ENCODE peak calls at places on chromosomes 11 and 22, in five cellular contexts. L, T, O, G and C are unnamed samples.

GRCh38 chr11:128157423-128158298 is 429.7 kb downstream of the ETS1 start:
- DNase-seq in L (no peak), T (peak; percentile 20), O (peak; percentile 80), G (no peak), C (peak; percentile 22)

GRCh38 chr22:38262051-38262795 is 10.6 kb downstream of the TMEM184B start:
- DNase-seq in L (peak; percentile 52), T (no peak), O (peak; percentile 64), G (peak; percentile 41), C (no peak)

GRCh38 chr11:17256512-17256911 is 20.0 kb upstream of the NUCB2 start:
- DNase-seq in L (no peak), T (no peak), O (no peak), G (no peak), C (no peak)

GRCh38 chr11:38718659-38719058 is 2120.6 kb upstream of the RAG2 start:
- DNase-seq in L (no peak), T (no peak), O (no peak), G (no peak), C (no peak)

GRCh38 chr22:40620464-40621046 is 16.0 kb downstream of the MRTFA start:
- DNase-seq in L (no peak), T (peak; percentile 32), O (no peak), G (no peak), C (no peak)

GRCh38 chr22:48929276-48929790 is 898.3 kb downstream of the BRD1 start:
- DNase-seq in L (no peak), T (no peak), O (no peak), G (peak; percentile 15), C (no peak)

GRCh38 chr22:17629167-17629489 is 579 bp upstream of the ATP6V1E1 start:
- DNase-seq in L (no peak), T (no peak), O (no peak), G (no peak), C (no peak)

GRCh38 chr11:87405843-87406242 is 368.1 kb downstream of the TMEM135 start:
- DNase-seq in L (no peak), T (no peak), O (no peak), G (no peak), C (no peak)

GRCh38 chr11:7252683-7253213 is 1.0 kb downstream of the SYT9 start:
- DNase-seq in L (no peak), T (no peak), O (no peak), G (no peak), C (peak; percentile 11)

GRCh38 chr11:71336176-71336995 is 84.0 kb upstream of the SHANK2 start:
- DNase-seq in L (no peak), T (no peak), O (no peak), G (no peak), C (no peak)

GRCh38 chr11:65903068-65903481 is 2.9 kb upstream of the FOSL1 start:
- DNase-seq in L (no peak), T (peak; percentile 85), O (no peak), G (no peak), C (no peak)

GRCh38 chr11:72652871-72653615 is 21.2 kb downstream of the PDE2A start:
- DNase-seq in L (no peak), T (no peak), O (no peak), G (no peak), C (peak; percentile 37)

GRCh38 chr11:66579017-66579606 is 10.7 kb upstream of the CTSF start:
- DNase-seq in L (peak; percentile 84), T (peak; percentile 87), O (peak; percentile 73), G (peak; percentile 82), C (peak; percentile 81)

GRCh38 chr22:49633010-49633324 is 194.7 kb downstream of the BRD1 start:
- DNase-seq in L (no peak), T (no peak), O (no peak), G (no peak), C (no peak)

GRCh38 chr11:19968860-19969259 is 191.4 kb downstream of the DBX1 start:
- DNase-seq in L (no peak), T (no peak), O (no peak), G (no peak), C (no peak)

GRCh38 chr11:118608268-118609214 is 1.1 kb downstream of the PHLDB1 start:
- DNase-seq in L (peak; percentile 86), T (no peak), O (no peak), G (peak; percentile 87), C (no peak)

GRCh38 chr11:113484223-113484622 is 9.0 kb upstream of the DRD2 start:
- DNase-seq in L (no peak), T (no peak), O (no peak), G (no peak), C (no peak)

GRCh38 chr22:46758867-46759290 is 3.6 kb upstream of the TBC1D22A start:
- DNase-seq in L (no peak), T (peak; percentile 38), O (peak; percentile 68), G (no peak), C (peak; percentile 45)

GRCh38 chr11:28834877-28835276 is 726.7 kb downstream of the METTL15 start:
- DNase-seq in L (no peak), T (no peak), O (no peak), G (no peak), C (no peak)

GRCh38 chr11:18802381-18803257 is 11.0 kb upstream of the PTPN5 start:
- DNase-seq in L (no peak), T (peak; percentile 66), O (peak; percentile 64), G (no peak), C (no peak)

GRCh38 chr11:93521086-93521485 is 22.1 kb downstream of the SMCO4 start:
- DNase-seq in L (no peak), T (no peak), O (peak; percentile 49), G (no peak), C (no peak)

GRCh38 chr11:73012121-73012863 is 129.8 kb downstream of the FCHSD2 start:
- DNase-seq in L (no peak), T (no peak), O (no peak), G (no peak), C (no peak)

GRCh38 chr11:30143098-30143705 is 87.6 kb upstream of the FSHB start:
- DNase-seq in L (no peak), T (peak; percentile 4), O (peak; percentile 49), G (no peak), C (peak; percentile 11)

GRCh38 chr11:128809128-128809527 is 58.0 kb downstream of the KCNJ1 start:
- DNase-seq in L (no peak), T (no peak), O (no peak), G (no peak), C (no peak)

GRCh38 chr11:90204832-90205646 is 17.8 kb downstream of the CHORDC1 start:
- DNase-seq in L (no peak), T (peak; percentile 32), O (peak; percentile 64), G (no peak), C (no peak)

DNA sequence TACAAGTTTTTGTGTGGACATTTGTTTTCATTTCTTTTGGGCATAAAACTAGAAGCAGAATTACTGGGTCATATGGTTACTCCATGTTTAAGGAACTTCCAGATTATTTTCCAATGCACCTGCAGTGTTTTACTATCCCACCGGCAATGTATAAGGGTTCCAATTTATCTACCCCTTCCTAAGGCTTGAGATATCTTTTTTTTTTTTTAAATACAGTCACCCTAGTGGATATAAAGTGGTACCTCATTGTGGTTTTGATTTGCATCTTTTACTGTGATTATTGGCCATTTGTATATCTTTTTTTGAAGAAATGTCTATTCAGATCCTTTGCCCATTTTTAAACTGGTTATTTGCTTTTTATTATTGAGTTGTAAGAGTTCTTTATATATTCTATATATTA is 34.6 kb upstream of the UCP3 start:
- DNase-seq in L (no peak), T (no peak), O (no peak), G (no peak), C (no peak)
- TF ChIP-seq CTCF in L (no peak), T (no peak), O (no peak), G (no peak), C (no peak)

GRCh38 chr11:111513240-111513605 is 1.0 kb upstream of the BTG4 start:
- DNase-seq in L (no peak), T (no peak), O (no peak), G (no peak), C (no peak)

GRCh38 chr11:111512296-111513239 is at the start of gene BTG4:
- DNase-seq in L (no peak), T (peak; percentile 16), O (no peak), G (peak; percentile 36), C (peak; percentile 12)

GRCh38 chr11:111510311-111510710 is 1.9 kb downstream of the BTG4 start:
- DNase-seq in L (no peak), T (no peak), O (no peak), G (no peak), C (no peak)

GRCh38 chr11:111515591-111515990 is 1.0 kb downstream of the HOATZ start:
- DNase-seq in L (no peak), T (no peak), O (no peak), G (no peak), C (no peak)

GRCh38 chr11:111514216-111515031 is at the start of gene HOATZ:
- DNase-seq in L (no peak), T (no peak), O (no peak), G (no peak), C (peak; percentile 10)
- TF ChIP-seq CTCF in L (no peak), T (no peak), O (no peak), G (no peak), C (peak; percentile 33)

DNA sequence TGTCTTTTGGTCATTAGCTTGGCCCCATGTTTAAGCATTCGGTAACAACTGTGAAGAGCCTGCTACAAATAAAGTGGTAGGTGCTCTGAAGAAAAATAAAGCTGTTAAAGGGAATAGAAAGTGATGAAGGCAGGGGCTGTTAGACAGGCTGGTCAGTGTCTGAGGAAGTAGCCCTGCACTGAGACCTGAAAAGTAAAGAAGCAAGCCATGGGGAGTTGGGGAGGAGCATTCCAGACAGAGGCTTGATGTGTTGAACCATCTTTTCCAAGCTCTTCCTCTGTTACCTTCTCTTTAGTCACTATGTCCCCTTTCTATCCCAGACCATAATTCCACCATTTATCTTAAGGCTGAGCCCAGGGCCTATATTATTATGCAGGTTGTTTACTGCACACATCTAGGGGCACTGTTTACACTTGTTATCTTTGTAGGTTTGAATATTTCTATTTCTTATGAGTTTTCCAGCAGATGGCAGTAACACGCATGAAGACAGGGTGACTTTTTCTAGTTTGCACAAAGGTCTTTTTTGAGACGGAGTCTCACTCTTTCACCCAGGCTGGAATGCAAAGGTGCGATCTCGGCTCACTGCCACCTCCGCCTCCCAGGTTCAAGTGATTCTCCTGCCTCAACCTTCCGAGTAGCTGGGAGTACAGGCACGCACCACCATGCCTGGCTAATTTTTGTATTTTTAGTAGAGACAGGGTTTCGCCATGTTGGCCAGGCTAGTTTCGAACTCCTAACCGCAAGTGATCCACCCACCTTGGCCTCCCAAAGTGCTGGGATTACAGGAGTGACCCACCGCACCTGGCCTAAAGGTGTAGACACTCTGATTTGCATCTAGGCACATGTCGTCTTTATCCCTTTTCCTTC is 23.0 kb downstream of the ZFTA start:
- DNase-seq in L (no peak), T (no peak), O (peak; percentile 12), G (no peak), C (no peak)
- TF ChIP-seq CTCF in L (no peak), T (peak; percentile 42), O (peak; percentile 64), G (no peak), C (no peak)

GRCh38 chr11:76579752-76580151 is 90.8 kb downstream of the LRRC32 start:
- DNase-seq in L (no peak), T (no peak), O (no peak), G (no peak), C (no peak)

GRCh38 chr11:76577921-76578654 is 92.5 kb downstream of the LRRC32 start:
- DNase-seq in L (no peak), T (no peak), O (no peak), G (no peak), C (no peak)

GRCh38 chr11:76577199-76577920 is 93.2 kb downstream of the LRRC32 start:
- DNase-seq in L (peak; percentile 33), T (no peak), O (no peak), G (no peak), C (no peak)

GRCh38 chr11:76578655-76579046 is 91.9 kb downstream of the LRRC32 start:
- DNase-seq in L (peak; percentile 27), T (no peak), O (no peak), G (no peak), C (no peak)

GRCh38 chr11:76579047-76579751 is 91.3 kb downstream of the LRRC32 start:
- DNase-seq in L (peak; percentile 64), T (no peak), O (peak; percentile 41), G (no peak), C (no peak)
- TF ChIP-seq CTCF in L (no peak), T (no peak), O (peak; percentile 75), G (no peak), C (no peak)